ENCODE peak calls at places on chromosomes 4 and X, in ten cellular contexts. One of them, this sample, is unnamed.

GRCh38 chr4:157700898-157701694 is 471.7 kb downstream of the GASK1B start:
- DNase-seq in GM03348: no peak
- DNase-seq in pons: no peak
- DNase-seq in posterior vena cava: no peak
- DNase-seq in Caki2: no peak
- DNase-seq in IMR-90: no peak
- DNase-seq in ovary: no peak
- DNase-seq in A549: no peak
- DNase-seq in naive thymus-derived CD4-positive, alpha-beta T cell: no peak
- DNase-seq in T-helper 9 cell: no peak
- DNase-seq in this sample: no peak

GRCh38 chr4:29423836-29424721 is 1296.1 kb upstream of the PCDH7 start:
- DNase-seq in T-helper 9 cell: no peak
- DNase-seq in A549: peak; percentile 0
- DNase-seq in GM03348: peak; percentile 71
- DNase-seq in naive thymus-derived CD4-positive, alpha-beta T cell: no peak
- DNase-seq in pons: no peak
- DNase-seq in Caki2: peak; percentile 64
- DNase-seq in ovary: no peak
- DNase-seq in posterior vena cava: no peak
- DNase-seq in IMR-90: peak; percentile 95
- DNase-seq in this sample: no peak

GRCh38 chr4:37389967-37390580 is 145.5 kb downstream of the NWD2 start:
- DNase-seq in naive thymus-derived CD4-positive, alpha-beta T cell: peak; percentile 18
- DNase-seq in Caki2: peak; percentile 27
- DNase-seq in GM03348: peak; percentile 51
- DNase-seq in T-helper 9 cell: no peak
- DNase-seq in IMR-90: peak; percentile 41
- DNase-seq in pons: peak; percentile 81
- DNase-seq in A549: peak; percentile 2
- DNase-seq in posterior vena cava: no peak
- DNase-seq in ovary: no peak
- DNase-seq in this sample: peak; percentile 14

GRCh38 chr4:132227349-132228165 is 921.5 kb upstream of the PCDH10 start:
- DNase-seq in GM03348: no peak
- DNase-seq in IMR-90: peak; percentile 2
- DNase-seq in Caki2: no peak
- DNase-seq in ovary: no peak
- DNase-seq in naive thymus-derived CD4-positive, alpha-beta T cell: no peak
- DNase-seq in pons: no peak
- DNase-seq in T-helper 9 cell: no peak
- DNase-seq in A549: peak; percentile 1
- DNase-seq in posterior vena cava: no peak
- DNase-seq in this sample: no peak

GRCh38 chrX:52574416-52575275 is 57.8 kb upstream of the XAGE1B start:
- DNase-seq in GM03348: peak; percentile 36
- DNase-seq in IMR-90: peak; percentile 61
- DNase-seq in pons: peak; percentile 60
- DNase-seq in Caki2: peak; percentile 50
- DNase-seq in T-helper 9 cell: peak; percentile 4
- DNase-seq in ovary: no peak
- DNase-seq in A549: peak; percentile 36
- DNase-seq in posterior vena cava: no peak
- DNase-seq in naive thymus-derived CD4-positive, alpha-beta T cell: peak; percentile 28
- DNase-seq in this sample: peak; percentile 17

GRCh38 chr4:173793937-173794510 is 264.0 kb upstream of the HAND2 start:
- DNase-seq in pons: no peak
- DNase-seq in posterior vena cava: no peak
- DNase-seq in GM03348: no peak
- DNase-seq in ovary: no peak
- DNase-seq in Caki2: no peak
- DNase-seq in A549: no peak
- DNase-seq in naive thymus-derived CD4-positive, alpha-beta T cell: no peak
- DNase-seq in IMR-90: peak; percentile 78
- DNase-seq in T-helper 9 cell: no peak
- DNase-seq in this sample: no peak

GRCh38 chr4:161376275-161376674 is 787.5 kb downstream of the FSTL5 start:
- DNase-seq in A549: no peak
- DNase-seq in Caki2: no peak
- DNase-seq in posterior vena cava: no peak
- DNase-seq in T-helper 9 cell: no peak
- DNase-seq in GM03348: no peak
- DNase-seq in pons: no peak
- DNase-seq in naive thymus-derived CD4-positive, alpha-beta T cell: no peak
- DNase-seq in ovary: no peak
- DNase-seq in IMR-90: no peak
- DNase-seq in this sample: no peak

GRCh38 chr4:8115916-8116315 is 42.7 kb downstream of the ABLIM2 start:
- DNase-seq in ovary: no peak
- DNase-seq in GM03348: no peak
- DNase-seq in T-helper 9 cell: no peak
- DNase-seq in pons: no peak
- DNase-seq in IMR-90: no peak
- DNase-seq in Caki2: no peak
- DNase-seq in A549: no peak
- DNase-seq in naive thymus-derived CD4-positive, alpha-beta T cell: no peak
- DNase-seq in posterior vena cava: peak; percentile 69
- DNase-seq in this sample: no peak